ENCODE peak calls at places on chromosomes 12 and 14, in six cellular contexts. One of them, this sample, is unnamed.

GRCh38 chr12:93031028-93031427 is 101.9 kb upstream of the EEA1 start:
- DNase-seq in HS-5: no peak
- DNase-seq in activated naive CD4-positive, alpha-beta T cell: no peak
- DNase-seq in CD14-positive monocyte: no peak
- DNase-seq in GM13976: no peak
- DNase-seq in left lobe of liver: no peak
- DNase-seq in this sample: no peak

GRCh38 chr14:91834571-91834970 is 32.8 kb downstream of the TC2N start:
- DNase-seq in HS-5: no peak
- DNase-seq in activated naive CD4-positive, alpha-beta T cell: no peak
- DNase-seq in CD14-positive monocyte: no peak
- DNase-seq in GM13976: no peak
- DNase-seq in left lobe of liver: no peak
- DNase-seq in this sample: no peak

GRCh38 chr14:60686865-60687264 is 37.3 kb downstream of the SIX4 start:
- DNase-seq in HS-5: no peak
- DNase-seq in activated naive CD4-positive, alpha-beta T cell: no peak
- DNase-seq in CD14-positive monocyte: no peak
- DNase-seq in GM13976: no peak
- DNase-seq in left lobe of liver: no peak
- DNase-seq in this sample: no peak

GRCh38 chr12:104296718-104297117 is 6.8 kb upstream of the EID3 start:
- DNase-seq in HS-5: no peak
- DNase-seq in activated naive CD4-positive, alpha-beta T cell: no peak
- DNase-seq in CD14-positive monocyte: no peak
- DNase-seq in GM13976: no peak
- DNase-seq in left lobe of liver: no peak
- DNase-seq in this sample: no peak

GRCh38 chr14:36619853-36620252 is 37.4 kb upstream of the NKX2-8 start:
- DNase-seq in HS-5: peak
- DNase-seq in activated naive CD4-positive, alpha-beta T cell: no peak
- DNase-seq in CD14-positive monocyte: no peak
- DNase-seq in GM13976: no peak
- DNase-seq in left lobe of liver: no peak
- DNase-seq in this sample: no peak

GRCh38 chr12:94874086-94874985 is 129.2 kb downstream of the NDUFA12 start:
- DNase-seq in HS-5: no peak
- DNase-seq in activated naive CD4-positive, alpha-beta T cell: no peak
- DNase-seq in CD14-positive monocyte: no peak
- DNase-seq in GM13976: no peak
- DNase-seq in left lobe of liver: no peak
- DNase-seq in this sample: no peak

GRCh38 chr14:76023757-76024156 is 38.2 kb downstream of the IFT43 start:
- DNase-seq in HS-5: no peak
- DNase-seq in activated naive CD4-positive, alpha-beta T cell: no peak
- DNase-seq in CD14-positive monocyte: no peak
- DNase-seq in GM13976: no peak
- DNase-seq in left lobe of liver: no peak
- DNase-seq in this sample: peak

GRCh38 chr12:122471324-122472226 is 29.2 kb downstream of the ZCCHC8 start:
- DNase-seq in HS-5: peak
- DNase-seq in activated naive CD4-positive, alpha-beta T cell: no peak
- DNase-seq in CD14-positive monocyte: no peak
- DNase-seq in GM13976: peak
- DNase-seq in left lobe of liver: peak
- DNase-seq in this sample: no peak

GRCh38 chr12:3083949-3084348 is 6.8 kb downstream of the TSPAN9 start:
- DNase-seq in HS-5: no peak
- DNase-seq in activated naive CD4-positive, alpha-beta T cell: no peak
- DNase-seq in CD14-positive monocyte: no peak
- DNase-seq in GM13976: no peak
- DNase-seq in left lobe of liver: peak
- DNase-seq in this sample: no peak

GRCh38 chr12:70660620-70661219 is 23.5 kb upstream of the PTPRB start:
- DNase-seq in HS-5: peak
- DNase-seq in activated naive CD4-positive, alpha-beta T cell: no peak
- DNase-seq in CD14-positive monocyte: no peak
- DNase-seq in GM13976: no peak
- DNase-seq in left lobe of liver: no peak
- DNase-seq in this sample: no peak

GRCh38 chr14:24710403-24711063 is 76.5 kb upstream of the GZMB start:
- DNase-seq in HS-5: peak
- DNase-seq in activated naive CD4-positive, alpha-beta T cell: peak
- DNase-seq in CD14-positive monocyte: peak
- DNase-seq in GM13976: peak
- DNase-seq in left lobe of liver: no peak
- DNase-seq in this sample: no peak

GRCh38 chr12:47736877-47737676 is 11.8 kb upstream of the ENDOU start:
- DNase-seq in HS-5: no peak
- DNase-seq in activated naive CD4-positive, alpha-beta T cell: no peak
- DNase-seq in CD14-positive monocyte: no peak
- DNase-seq in GM13976: no peak
- DNase-seq in left lobe of liver: peak
- DNase-seq in this sample: no peak

GRCh38 chr12:57127101-57127709 is 1.1 kb upstream of the LRP1 start:
- DNase-seq in HS-5: no peak
- DNase-seq in activated naive CD4-positive, alpha-beta T cell: peak
- DNase-seq in CD14-positive monocyte: no peak
- DNase-seq in GM13976: peak
- DNase-seq in left lobe of liver: peak
- DNase-seq in this sample: no peak